ENCODE peak calls at places on chromosomes 7 and 10, in four cellular contexts. V, U, W and B are unnamed samples.

GRCh38 chr10:77531441-77532001 is 106.1 kb downstream of the KCNMA1 start:
- DNase-seq in V (no peak), U (no peak), W (no peak), B (no peak)

GRCh38 chr7:98354511-98355249 is 46.2 kb downstream of the BAIAP2L1 start:
- DNase-seq in V (no peak), U (no peak), W (peak; percentile 62), B (no peak)

GRCh38 chr10:70331486-70332268 is 47.9 kb upstream of the NPFFR1 start:
- DNase-seq in V (no peak), U (peak; percentile 79), W (peak; percentile 84), B (peak; percentile 56)

GRCh38 chr7:106421181-106421762 is 136.5 kb upstream of the NAMPT start:
- DNase-seq in V (no peak), U (no peak), W (no peak), B (no peak)

GRCh38 chr10:131580674-131581073 is 269.2 kb upstream of the TCERG1L start:
- DNase-seq in V (no peak), U (no peak), W (no peak), B (no peak)

GRCh38 chr10:61937631-61938284 is 36.3 kb downstream of the ARID5B start:
- DNase-seq in V (no peak), U (no peak), W (no peak), B (no peak)

GRCh38 chr10:63515002-63515763 is 6.0 kb upstream of the REEP3 start:
- DNase-seq in V (no peak), U (no peak), W (no peak), B (no peak)

GRCh38 chr7:108839091-108839490 is 269.4 kb downstream of the DNAJB9 start:
- DNase-seq in V (no peak), U (no peak), W (no peak), B (no peak)

GRCh38 chr10:77637986-77638765 is 568 bp upstream of the KCNMA1 start:
- DNase-seq in V (no peak), U (peak; percentile 86), W (no peak), B (no peak)

GRCh38 chr7:39811161-39811614 is 138.9 kb upstream of the CDK13 start:
- DNase-seq in V (no peak), U (peak; percentile 81), W (no peak), B (no peak)

GRCh38 chr10:538895-539294 is 150.6 kb downstream of the DIP2C start:
- DNase-seq in V (no peak), U (no peak), W (no peak), B (no peak)

GRCh38 chr7:139744768-139745250 is 33.0 kb downstream of the HIPK2 start:
- DNase-seq in V (no peak), U (no peak), W (no peak), B (no peak)

GRCh38 chr10:43112608-43112961 is 25.7 kb upstream of the CSGALNACT2 start:
- DNase-seq in V (no peak), U (no peak), W (no peak), B (no peak)

GRCh38 chr10:13633689-13634088 is 46.9 kb downstream of the PRPF18 start:
- DNase-seq in V (no peak), U (peak; percentile 62), W (no peak), B (no peak)

GRCh38 chr7:97733276-97734206 is 1.7 kb downstream of the TAC1 start:
- DNase-seq in V (no peak), U (peak; percentile 38), W (no peak), B (no peak)

GRCh38 chr10:121988361-121989324 is at the start of gene TACC2:
- DNase-seq in V (no peak), U (no peak), W (peak; percentile 46), B (no peak)

GRCh38 chr7:77888998-77889397 is 90.4 kb downstream of the PHTF2 start:
- DNase-seq in V (no peak), U (no peak), W (no peak), B (no peak)

GRCh38 chr10:66349726-66350125 is 576.1 kb upstream of the LRRTM3 start:
- DNase-seq in V (no peak), U (no peak), W (no peak), B (no peak)

GRCh38 chr10:77104459-77104980 is 533.1 kb downstream of the KCNMA1 start:
- DNase-seq in V (no peak), U (no peak), W (no peak), B (no peak)

GRCh38 chr10:69089638-69090599 is 2.0 kb downstream of the SRGN start:
- DNase-seq in V (no peak), U (no peak), W (no peak), B (no peak)

GRCh38 chr7:137829337-137829992 is 17.3 kb downstream of the DGKI start:
- DNase-seq in V (no peak), U (no peak), W (no peak), B (no peak)

GRCh38 chr10:58952747-58953466 is 223.5 kb upstream of the PHYHIPL start:
- DNase-seq in V (no peak), U (peak; percentile 36), W (peak; percentile 53), B (no peak)

GRCh38 chr7:157457355-157458253 is 120.8 kb downstream of the DNAJB6 start:
- DNase-seq in V (no peak), U (no peak), W (no peak), B (no peak)

GRCh38 chr10:114306116-114306973 is 67.3 kb downstream of the VWA2 start:
- DNase-seq in V (no peak), U (no peak), W (no peak), B (no peak)
- TF ChIP-seq TAF1 in V (no peak), U (no peak), W (no peak), B (no peak)

DNA sequence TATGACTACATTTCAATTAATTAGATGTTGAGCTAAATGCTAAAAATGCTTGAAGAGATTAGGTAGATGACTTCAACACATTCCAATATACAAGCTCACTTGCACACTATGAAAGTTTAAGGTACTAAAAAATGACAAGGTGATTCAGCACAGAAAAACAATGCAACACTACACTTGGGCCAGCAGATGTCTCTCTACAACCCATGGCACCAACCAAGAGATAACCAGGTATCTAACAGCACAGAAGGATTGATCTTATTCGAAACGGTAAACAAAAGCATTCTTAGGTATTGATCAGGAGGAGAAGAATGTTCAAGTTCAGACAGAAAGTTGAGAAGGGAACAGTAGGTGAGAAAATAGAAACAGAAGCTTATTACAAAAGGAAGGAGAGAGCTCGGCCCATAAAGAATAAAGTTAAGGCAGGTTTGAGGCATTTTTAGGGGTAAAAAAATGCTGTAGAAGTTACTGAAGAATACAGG is 248.2 kb upstream of the KLF14 start:
- DNase-seq in V (no peak), U (peak; percentile 54), W (peak; percentile 56), B (no peak)
- TF ChIP-seq TAF1 in V (no peak), U (no peak), W (no peak), B (no peak)

GRCh38 chr7:80918406-80918805 is 445 bp downstream of the SEMA3C start:
- DNase-seq in V (no peak), U (no peak), W (no peak), B (peak; percentile 20)

GRCh38 chr7:80916770-80917681 is 1.8 kb downstream of the SEMA3C start:
- DNase-seq in V (no peak), U (peak; percentile 43), W (no peak), B (no peak)

GRCh38 chr7:80922254-80923049 is 3.6 kb upstream of the SEMA3C start:
- DNase-seq in V (no peak), U (no peak), W (no peak), B (no peak)

GRCh38 chr7:80921130-80921529 is 2.3 kb upstream of the SEMA3C start:
- DNase-seq in V (no peak), U (no peak), W (no peak), B (no peak)

GRCh38 chr7:80918909-80919721 is at the start of gene SEMA3C:
- DNase-seq in V (no peak), U (peak; percentile 99), W (peak; percentile 65), B (peak; percentile 29)
- TF ChIP-seq TAF1 in V (no peak), U (peak; percentile 90), W (no peak), B (no peak)

GRCh38 chr7:36001546-36001945 is 151.5 kb upstream of the EEPD1 start:
- DNase-seq in V (no peak), U (no peak), W (no peak), B (no peak)
- TF ChIP-seq TAF1 in V (no peak), U (no peak), W (no peak), B (no peak)

DNA sequence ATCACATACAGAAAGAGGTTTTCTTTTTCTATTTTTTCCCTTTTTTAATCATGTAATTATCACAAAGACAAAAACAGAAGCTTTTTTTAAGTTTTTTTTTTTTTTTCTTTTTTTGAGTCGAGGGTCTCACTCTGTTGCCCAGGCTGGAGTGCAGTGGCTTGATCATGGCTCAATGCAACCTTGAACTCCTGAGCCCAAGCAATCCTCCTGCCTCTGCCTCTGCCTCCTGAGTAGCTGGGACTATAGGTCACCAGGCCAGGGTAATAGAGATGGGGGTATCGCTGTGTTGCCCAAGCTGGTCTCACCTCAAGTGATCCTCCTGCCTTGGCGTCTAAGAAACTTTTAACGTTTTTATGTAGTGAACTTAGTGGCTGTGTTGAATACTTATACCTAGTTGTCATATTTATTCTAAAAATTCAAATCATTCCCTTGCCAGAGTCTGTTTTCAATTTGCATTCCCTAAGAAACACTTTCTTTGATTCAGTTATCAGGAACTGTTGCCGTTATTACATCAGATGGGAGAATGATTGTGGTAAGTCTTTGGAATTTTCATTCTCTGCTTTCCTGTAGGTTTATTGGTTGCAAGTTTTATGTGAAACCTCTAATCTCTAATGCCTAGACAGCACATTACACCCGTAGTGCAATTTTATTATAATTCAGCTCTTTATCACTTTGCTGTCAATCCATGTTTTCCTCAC is 1.3 kb downstream of the LSM8 start:
- DNase-seq in V (no peak), U (no peak), W (no peak), B (no peak)
- TF ChIP-seq TAF1 in V (no peak), U (no peak), W (no peak), B (no peak)

GRCh38 chr7:37853468-37853867 is 5.1 kb downstream of the NME8 start:
- DNase-seq in V (no peak), U (peak; percentile 32), W (peak; percentile 12), B (no peak)

DNA sequence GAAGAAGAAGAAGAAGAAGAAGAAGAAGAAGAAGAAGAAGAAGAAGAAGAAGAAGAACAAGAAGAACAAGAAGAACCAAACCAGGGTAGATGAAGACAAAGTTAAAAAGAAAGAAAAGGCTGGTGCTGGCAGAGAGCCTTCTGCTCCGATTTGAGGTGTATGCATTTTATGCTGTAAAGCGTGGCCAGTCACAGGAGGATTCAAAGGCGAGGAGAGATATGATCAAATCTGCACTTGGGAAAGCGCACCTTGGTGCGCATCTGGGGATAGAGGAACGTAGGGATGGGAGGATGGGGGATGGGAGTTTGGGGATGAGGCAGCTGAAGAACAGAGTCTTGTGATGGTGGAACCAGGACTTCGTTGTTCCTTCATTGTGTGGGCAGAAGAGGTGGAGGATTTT is at the start of gene NME8:
- DNase-seq in V (no peak), U (no peak), W (no peak), B (no peak)
- TF ChIP-seq TAF1 in V (no peak), U (no peak), W (no peak), B (no peak)

GRCh38 chr7:43758861-43759683 is 592 bp downstream of the BLVRA start:
- DNase-seq in V (peak; percentile 48), U (peak; percentile 90), W (no peak), B (peak; percentile 46)

GRCh38 chr7:43761382-43761781 is 2.9 kb downstream of the BLVRA start:
- DNase-seq in V (no peak), U (no peak), W (no peak), B (no peak)

GRCh38 chr7:43756368-43757072 is 2.0 kb upstream of the BLVRA start:
- DNase-seq in V (no peak), U (no peak), W (no peak), B (no peak)

GRCh38 chr7:43757073-43757720 is 1.3 kb upstream of the BLVRA start:
- DNase-seq in V (no peak), U (no peak), W (no peak), B (no peak)

GRCh38 chr7:43758029-43758860 is at the start of gene BLVRA:
- DNase-seq in V (peak; percentile 80), U (peak; percentile 100), W (peak; percentile 37), B (peak; percentile 67)
- TF ChIP-seq TAF1 in V (no peak), U (peak; percentile 29), W (peak; percentile 61), B (no peak)

GRCh38 chr10:21517983-21518628 is 7.4 kb downstream of the SKIDA1 start:
- DNase-seq in V (no peak), U (no peak), W (no peak), B (no peak)
- TF ChIP-seq TAF1 in V (no peak), U (no peak), W (no peak), B (no peak)